ENCODE peak calls at places on chromosomes 1 and 21, in four cellular contexts. I, J, Y and D are unnamed samples. For H3K9me3, H3K36me3 and H3K4me1, the result is how much of the 10 kb centered on the place peaks cover.

GRCh38 chr1:178489399-178489798 is 7.4 kb downstream of the CLEC20A start:
- DNase-seq in I (no peak), J (no peak), Y (no peak), D (no peak)

GRCh38 chr1:236176337-236177336 is 34.3 kb downstream of the GPR137B start:
- DNase-seq in I (no peak), J (peak), Y (no peak), D (no peak)

GRCh38 chr1:51741121-51741681 is 124.3 kb downstream of the OSBPL9 start:
- DNase-seq in I (no peak), J (no peak), Y (no peak), D (no peak)

GRCh38 chr1:4468804-4469514 is 185.4 kb upstream of the AJAP1 start:
- DNase-seq in I (no peak), J (no peak), Y (no peak), D (no peak)

GRCh38 chr1:161081151-161081405 is 8.3 kb downstream of the NECTIN4 start:
- DNase-seq in I (no peak), J (no peak), Y (no peak), D (no peak)

GRCh38 chr1:28139033-28139712 is 37.3 kb downstream of the PTAFR start:
- DNase-seq in I (no peak), J (no peak), Y (no peak), D (no peak)

GRCh38 chr1:47725732-47726495 is 271.3 kb downstream of the TRABD2B start:
- DNase-seq in I (peak), J (peak), Y (peak), D (peak)

GRCh38 chr1:10631811-10632481 is 157.2 kb downstream of the PEX14 start:
- DNase-seq in I (peak), J (no peak), Y (peak), D (no peak)

GRCh38 chr1:22949807-22950462 is 22.7 kb downstream of the LACTBL1 start:
- DNase-seq in I (no peak), J (no peak), Y (no peak), D (no peak)

GRCh38 chr21:36193200-36193599 is 36.6 kb downstream of the DOP1B start:
- DNase-seq in I (no peak), J (no peak), Y (no peak), D (no peak)

DNA sequence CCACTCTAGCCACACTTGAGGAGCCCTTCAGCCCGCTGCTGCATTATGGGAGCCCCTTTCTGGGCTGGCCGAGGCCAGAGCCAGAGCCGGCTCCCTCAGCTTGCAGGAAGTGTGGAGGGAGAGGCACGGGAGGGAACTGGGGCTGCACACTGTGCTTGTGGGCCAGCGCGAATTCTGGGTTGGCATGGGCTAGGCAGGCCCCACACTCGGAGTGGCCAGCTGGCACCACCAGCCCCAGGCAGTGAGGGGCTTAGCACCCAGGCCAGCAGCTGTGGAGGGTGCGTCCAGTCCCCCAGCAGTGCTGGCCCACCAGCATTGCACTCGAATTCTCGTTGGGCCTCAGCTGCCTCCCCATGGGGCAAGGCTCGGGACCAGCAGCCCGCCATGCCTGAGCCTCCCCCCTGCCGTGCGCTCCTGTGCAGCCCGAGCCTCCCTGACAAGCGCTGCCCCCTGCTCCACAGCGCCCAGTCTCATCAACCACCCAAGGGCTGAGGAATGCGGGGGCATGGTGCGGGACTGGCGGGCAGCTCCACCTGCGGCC is 785.9 kb upstream of the TPTE start:
- DNase-seq in I (no peak), J (no peak), Y (no peak), D (no peak)
- H3K9me3 ChIP-seq in I (under half), J (under half), Y (under half), D (under half)

GRCh38 chr1:39369568-39369967 is 121.9 kb upstream of the BMP8A start:
- DNase-seq in I (no peak), J (no peak), Y (no peak), D (no peak)

GRCh38 chr1:39370602-39371001 is 120.8 kb upstream of the BMP8A start:
- DNase-seq in I (no peak), J (no peak), Y (no peak), D (no peak)

GRCh38 chr1:39368045-39368444 is 123.4 kb upstream of the BMP8A start:
- DNase-seq in I (no peak), J (no peak), Y (no peak), D (no peak)

GRCh38 chr1:39376656-39377055 is 114.8 kb upstream of the BMP8A start:
- DNase-seq in I (no peak), J (no peak), Y (no peak), D (no peak)

DNA sequence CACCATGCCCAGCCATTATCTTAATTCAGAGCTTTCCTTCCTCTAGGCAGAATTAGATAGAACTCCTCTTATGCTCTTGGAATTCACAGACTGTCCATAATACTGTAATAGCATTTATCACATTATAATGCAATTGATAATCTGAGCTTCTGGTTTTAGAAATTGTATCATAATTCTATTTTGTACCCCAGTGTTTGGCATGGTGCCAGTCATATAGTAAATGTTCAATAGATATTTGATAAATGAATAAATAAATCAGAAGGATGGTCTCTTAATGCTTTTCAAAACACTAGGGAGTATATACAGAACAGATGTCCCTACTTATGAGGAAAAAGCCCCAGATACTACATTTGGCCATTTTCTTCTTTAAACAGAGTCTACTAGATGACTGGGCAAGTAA is 119.3 kb upstream of the BMP8A start:
- DNase-seq in I (no peak), J (no peak), Y (no peak), D (no peak)
- H3K36me3 ChIP-seq in I (half or more), J (under half), Y (under half), D (under half)

GRCh38 chr21:43308101-43308500 is 118.8 kb downstream of the SIK1 start:
- DNase-seq in I (peak), J (no peak), Y (peak), D (no peak)

GRCh38 chr21:43306911-43307676 is 119.8 kb downstream of the SIK1 start:
- DNase-seq in I (peak), J (peak), Y (peak), D (no peak)

GRCh38 chr21:43307677-43308070 is 119.3 kb downstream of the SIK1 start:
- DNase-seq in I (no peak), J (no peak), Y (peak), D (no peak)

GRCh38 chr21:43306391-43306790 is 120.5 kb downstream of the SIK1 start:
- DNase-seq in I (peak), J (no peak), Y (peak), D (no peak)

DNA sequence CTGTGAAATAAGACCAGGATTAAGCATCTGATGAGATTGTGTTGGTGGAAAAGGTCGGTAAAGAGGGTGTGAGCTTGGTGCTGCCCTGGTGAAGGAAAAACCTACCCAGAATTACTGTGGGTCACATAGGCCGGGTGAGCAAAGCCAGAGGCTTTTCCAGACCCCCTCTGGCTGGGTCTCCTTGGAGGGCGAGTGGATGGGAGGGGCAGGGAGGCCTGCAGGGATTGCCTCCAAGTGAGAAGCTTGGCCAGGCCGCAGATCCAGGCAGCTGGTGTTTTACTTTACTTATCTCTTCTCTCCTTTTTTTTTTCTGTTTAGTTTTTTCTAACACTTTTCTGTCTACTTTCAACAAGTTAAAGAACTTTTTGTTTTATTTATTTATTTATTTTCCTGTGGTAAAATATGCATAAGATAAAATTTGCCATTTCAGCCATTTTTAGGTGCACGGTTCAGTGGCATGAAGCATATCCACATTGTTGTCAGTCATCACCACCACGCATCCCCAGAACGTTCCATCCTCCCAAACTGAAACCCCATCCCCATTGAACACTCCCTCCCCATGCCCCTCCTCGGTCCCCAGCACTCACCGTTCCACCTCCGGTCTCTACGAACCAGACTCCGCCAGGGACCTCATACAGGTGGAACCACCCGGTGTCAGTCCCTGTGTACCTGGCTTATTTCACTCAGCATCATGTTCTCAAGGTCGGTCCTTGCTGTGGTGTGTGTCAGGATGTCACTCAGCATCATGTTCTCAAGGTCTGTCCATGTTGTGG is 118.2 kb downstream of the SIK1 start:
- DNase-seq in I (peak), J (no peak), Y (peak), D (no peak)
- H3K4me1 ChIP-seq in I (under half), J (under half), Y (under half), D (under half)

DNA sequence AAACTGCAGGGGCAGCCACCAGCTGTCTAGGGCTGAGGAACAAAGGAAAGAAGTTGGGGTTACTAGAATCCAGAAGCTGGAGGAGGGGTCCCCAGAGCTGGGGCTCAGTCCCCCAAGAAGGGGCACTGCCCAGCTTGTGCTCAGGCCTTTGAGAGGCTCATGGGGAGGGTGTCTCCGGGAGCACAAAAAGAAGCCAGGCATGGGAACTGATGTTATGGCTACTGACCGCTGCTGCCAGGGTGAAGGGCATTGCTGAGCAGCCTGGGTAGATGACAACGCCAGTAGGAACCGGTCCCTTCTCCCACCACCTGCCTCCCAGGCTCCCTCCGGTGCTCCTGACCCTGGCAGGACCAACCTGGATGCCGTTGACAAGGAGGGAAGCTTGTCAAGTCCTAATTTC is 762.5 kb upstream of the TPTE start:
- DNase-seq in I (no peak), J (no peak), Y (no peak), D (no peak)
- H3K9me3 ChIP-seq in I (under half), J (under half), Y (under half), D (under half)

GRCh38 chr21:34086887-34087306 is 13.5 kb downstream of the MRPS6 start:
- DNase-seq in I (no peak), J (no peak), Y (no peak), D (no peak)

GRCh38 chr21:34088752-34089151 is 15.4 kb downstream of the MRPS6 start:
- DNase-seq in I (no peak), J (no peak), Y (no peak), D (no peak)

GRCh38 chr21:34083357-34083756 is 10.0 kb downstream of the MRPS6 start:
- DNase-seq in I (no peak), J (no peak), Y (no peak), D (no peak)

GRCh38 chr21:34082769-34083168 is 9.4 kb downstream of the MRPS6 start:
- DNase-seq in I (no peak), J (no peak), Y (no peak), D (no peak)

DNA sequence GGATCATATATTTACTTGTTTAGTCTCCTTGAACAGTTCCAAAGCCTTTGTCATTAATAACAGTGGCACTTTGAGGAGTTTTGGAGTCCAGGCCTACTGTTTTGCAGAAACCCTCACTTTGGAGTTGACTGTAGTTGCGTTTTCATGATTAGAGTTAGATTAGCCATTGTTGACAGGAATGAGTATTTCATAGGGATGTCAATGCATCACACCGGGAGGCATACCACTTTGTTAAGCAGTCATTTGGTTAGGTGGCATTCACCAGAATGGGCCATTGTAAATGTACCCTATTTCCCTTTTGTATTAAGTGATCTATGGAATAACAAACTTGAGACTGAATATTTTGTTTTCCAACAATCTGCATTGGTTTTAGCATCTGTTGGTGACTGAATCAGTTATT is 11.8 kb downstream of the MRPS6 start:
- DNase-seq in I (no peak), J (no peak), Y (no peak), D (no peak)
- H3K36me3 ChIP-seq in I (under half), J (under half), Y (under half), D (under half)

GRCh38 chr1:90823686-90824085 is 106.6 kb upstream of the BARHL2 start:
- DNase-seq in I (no peak), J (no peak), Y (no peak), D (no peak)

GRCh38 chr1:90821152-90821792 is 104.2 kb upstream of the BARHL2 start:
- DNase-seq in I (no peak), J (no peak), Y (no peak), D (no peak)

GRCh38 chr1:90817399-90817798 is 100.3 kb upstream of the BARHL2 start:
- DNase-seq in I (no peak), J (no peak), Y (no peak), D (no peak)

GRCh38 chr1:90821793-90822359 is 104.8 kb upstream of the BARHL2 start:
- DNase-seq in I (no peak), J (no peak), Y (no peak), D (no peak)

DNA sequence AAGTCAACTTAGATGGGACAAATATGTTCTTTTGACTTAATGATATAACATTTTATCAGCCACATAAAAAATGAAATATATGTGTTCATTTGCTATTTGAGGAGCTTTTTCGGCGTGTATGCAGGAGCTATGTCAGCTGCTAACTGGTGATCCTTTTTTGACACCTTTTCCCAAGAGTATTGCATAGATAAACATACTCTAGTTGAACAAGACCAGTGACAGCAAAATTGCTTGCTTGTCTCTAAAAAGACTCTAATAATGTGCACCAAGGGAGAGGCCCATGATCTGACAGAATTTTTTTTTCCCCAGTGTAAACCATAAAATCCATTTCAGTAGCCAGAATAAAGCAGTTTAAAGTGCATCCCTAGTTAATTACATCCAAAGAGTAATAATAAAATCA is 103.6 kb upstream of the BARHL2 start:
- DNase-seq in I (no peak), J (no peak), Y (no peak), D (no peak)
- H3K4me1 ChIP-seq in I (under half), J (under half), Y (under half), D (under half)

GRCh38 chr1:118360817-118361216 is 175.8 kb upstream of the SPAG17 start:
- DNase-seq in I (no peak), J (no peak), Y (no peak), D (no peak)

GRCh38 chr1:118363396-118363795 is 178.4 kb upstream of the SPAG17 start:
- DNase-seq in I (no peak), J (no peak), Y (no peak), D (no peak)

GRCh38 chr1:118366296-118366695 is 181.3 kb upstream of the SPAG17 start:
- DNase-seq in I (no peak), J (no peak), Y (no peak), D (no peak)

GRCh38 chr1:118370861-118371260 is 185.8 kb upstream of the SPAG17 start:
- DNase-seq in I (no peak), J (no peak), Y (no peak), D (no peak)

DNA sequence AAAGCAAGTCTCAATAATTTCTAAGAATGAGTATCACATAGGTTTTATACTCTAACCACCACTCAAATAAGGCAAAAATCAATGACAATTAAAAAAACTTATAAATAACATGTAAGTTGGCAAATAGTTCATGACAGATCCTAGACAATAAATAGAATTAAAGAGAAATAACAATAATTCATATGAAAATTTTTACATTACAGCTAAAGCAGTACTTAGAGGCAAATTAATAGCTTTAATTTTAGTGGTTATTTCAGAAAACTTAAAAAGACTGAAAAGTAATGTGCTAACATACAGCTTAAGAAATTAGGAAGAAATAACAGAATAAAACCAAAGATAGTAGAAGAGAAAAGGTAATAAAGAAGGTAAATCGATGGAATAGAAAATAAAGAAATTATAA is 179.9 kb upstream of the SPAG17 start:
- DNase-seq in I (no peak), J (no peak), Y (no peak), D (no peak)
- H3K9me3 ChIP-seq in I (half or more), J (under half), Y (under half), D (under half)

GRCh38 chr1:77938656-77939055 is 40.2 kb downstream of the FUBP1 start:
- DNase-seq in I (no peak), J (no peak), Y (no peak), D (no peak)
- H3K36me3 ChIP-seq in I (half or more), J (under half), Y (under half), D (under half)

DNA sequence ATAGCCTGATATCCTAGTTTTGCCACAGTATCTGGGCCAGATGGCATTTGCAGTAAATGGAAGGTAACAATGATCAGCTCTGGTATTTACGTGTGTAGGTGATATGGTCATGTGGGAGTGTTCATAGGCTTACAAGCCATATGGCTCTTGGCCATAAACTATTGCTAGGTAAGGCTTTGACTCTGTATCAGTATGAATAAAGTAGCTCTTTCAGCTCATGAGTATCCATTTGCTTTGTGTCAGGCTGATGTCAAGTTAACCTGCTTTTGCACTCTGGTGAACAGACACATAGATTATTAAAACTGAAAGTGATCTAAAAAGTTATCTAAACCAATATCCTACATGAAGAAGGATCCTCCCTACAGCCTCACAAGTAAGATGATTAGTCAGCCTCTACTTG is 69.0 kb downstream of the DDR2 start:
- DNase-seq in I (no peak), J (no peak), Y (no peak), D (no peak)
- H3K4me1 ChIP-seq in I (half or more), J (under half), Y (under half), D (under half)

DNA sequence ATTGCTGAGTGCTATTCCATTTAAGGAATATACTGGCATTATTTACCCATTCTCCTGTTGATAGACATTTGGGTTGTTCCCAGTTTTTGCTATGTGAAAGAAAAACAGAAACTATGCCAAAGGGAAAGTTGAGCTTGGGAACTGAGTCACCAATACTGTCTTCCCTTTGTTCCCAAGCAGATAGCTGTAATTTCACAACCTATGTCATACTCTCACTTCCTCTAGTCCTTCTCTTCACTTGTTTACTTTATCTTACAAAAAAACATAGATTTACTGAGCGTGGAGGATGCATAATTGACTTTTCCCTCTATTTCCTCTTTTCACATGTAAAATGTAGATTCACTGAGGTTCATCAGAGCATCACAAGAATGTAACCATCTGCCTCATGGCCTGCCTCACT is 32.4 kb upstream of the PGBD5 start:
- DNase-seq in I (no peak), J (no peak), Y (no peak), D (no peak)
- H3K9me3 ChIP-seq in I (under half), J (under half), Y (under half), D (under half)